ENCODE peak calls at places on chromosomes 13 and 19, in seven cellular contexts. One of them, this sample, is unnamed.

GRCh38 chr13:43730642-43731041 is 56.1 kb downstream of the ENOX1 start:
- DNase-seq in amniotic epithelial cell: peak; percentile 45
- DNase-seq in GM23248: peak; percentile 66
- DNase-seq in brain microvascular endothelial cell: peak; percentile 36
- DNase-seq in tibial nerve: no peak
- DNase-seq in nucleus accumbens: no peak
- DNase-seq in chondrocyte: no peak
- DNase-seq in this sample: peak; percentile 62

GRCh38 chr19:28489126-28489660 is 723.8 kb downstream of the UQCRFS1 start:
- DNase-seq in brain microvascular endothelial cell: no peak
- DNase-seq in nucleus accumbens: no peak
- DNase-seq in amniotic epithelial cell: no peak
- DNase-seq in tibial nerve: no peak
- DNase-seq in chondrocyte: no peak
- DNase-seq in GM23248: no peak
- DNase-seq in this sample: no peak

GRCh38 chr13:112835344-112835743 is 133.7 kb upstream of the MCF2L start:
- DNase-seq in GM23248: no peak
- DNase-seq in chondrocyte: no peak
- DNase-seq in brain microvascular endothelial cell: no peak
- DNase-seq in nucleus accumbens: no peak
- DNase-seq in tibial nerve: no peak
- DNase-seq in amniotic epithelial cell: no peak
- DNase-seq in this sample: no peak

GRCh38 chr13:68304287-68304893 is 1074.3 kb upstream of the PCDH9 start:
- DNase-seq in amniotic epithelial cell: peak; percentile 6
- DNase-seq in tibial nerve: no peak
- DNase-seq in brain microvascular endothelial cell: no peak
- DNase-seq in GM23248: peak; percentile 1
- DNase-seq in nucleus accumbens: no peak
- DNase-seq in chondrocyte: no peak
- DNase-seq in this sample: peak; percentile 50

GRCh38 chr19:19445911-19446361 is 40.5 kb downstream of the GATAD2A start:
- DNase-seq in brain microvascular endothelial cell: no peak
- DNase-seq in tibial nerve: no peak
- DNase-seq in nucleus accumbens: no peak
- DNase-seq in GM23248: peak; percentile 57
- DNase-seq in chondrocyte: peak; percentile 29
- DNase-seq in amniotic epithelial cell: no peak
- DNase-seq in this sample: no peak

GRCh38 chr19:7545295-7545694 is 9.8 kb downstream of the PNPLA6 start:
- DNase-seq in nucleus accumbens: no peak
- DNase-seq in GM23248: no peak
- DNase-seq in chondrocyte: no peak
- DNase-seq in brain microvascular endothelial cell: no peak
- DNase-seq in amniotic epithelial cell: no peak
- DNase-seq in tibial nerve: no peak
- DNase-seq in this sample: no peak

GRCh38 chr19:51916167-51916566 is 11.1 kb upstream of the ZNF613 start:
- DNase-seq in GM23248: no peak
- DNase-seq in brain microvascular endothelial cell: no peak
- DNase-seq in chondrocyte: no peak
- DNase-seq in tibial nerve: no peak
- DNase-seq in amniotic epithelial cell: no peak
- DNase-seq in nucleus accumbens: no peak
- DNase-seq in this sample: no peak

GRCh38 chr13:99307247-99307646 is at the start of gene GPR183:
- DNase-seq in amniotic epithelial cell: no peak
- DNase-seq in brain microvascular endothelial cell: peak; percentile 53
- DNase-seq in nucleus accumbens: no peak
- DNase-seq in chondrocyte: no peak
- DNase-seq in GM23248: peak; percentile 46
- DNase-seq in tibial nerve: no peak
- DNase-seq in this sample: peak; percentile 42

GRCh38 chr13:26480246-26480855 is 77.1 kb upstream of the WASF3 start:
- DNase-seq in chondrocyte: no peak
- DNase-seq in tibial nerve: no peak
- DNase-seq in brain microvascular endothelial cell: no peak
- DNase-seq in GM23248: peak; percentile 47
- DNase-seq in nucleus accumbens: no peak
- DNase-seq in amniotic epithelial cell: peak; percentile 10
- DNase-seq in this sample: no peak

GRCh38 chr19:3450796-3451411 is 29.4 kb downstream of the SMIM24 start:
- DNase-seq in amniotic epithelial cell: peak; percentile 100
- DNase-seq in GM23248: peak; percentile 99
- DNase-seq in brain microvascular endothelial cell: peak; percentile 100
- DNase-seq in tibial nerve: no peak
- DNase-seq in chondrocyte: no peak
- DNase-seq in nucleus accumbens: no peak
- DNase-seq in this sample: peak; percentile 100

GRCh38 chr19:40263440-40264313 is 21.5 kb downstream of the AKT2 start:
- DNase-seq in nucleus accumbens: no peak
- DNase-seq in tibial nerve: no peak
- DNase-seq in brain microvascular endothelial cell: no peak
- DNase-seq in chondrocyte: peak; percentile 48
- DNase-seq in GM23248: no peak
- DNase-seq in amniotic epithelial cell: no peak
- DNase-seq in this sample: no peak

GRCh38 chr13:43272866-43273265 is 249.5 kb downstream of the DNAJC15 start:
- DNase-seq in amniotic epithelial cell: no peak
- DNase-seq in chondrocyte: no peak
- DNase-seq in tibial nerve: no peak
- DNase-seq in brain microvascular endothelial cell: no peak
- DNase-seq in nucleus accumbens: no peak
- DNase-seq in GM23248: no peak
- DNase-seq in this sample: no peak

GRCh38 chr13:43273362-43273761 is 250.0 kb downstream of the DNAJC15 start:
- DNase-seq in GM23248: peak; percentile 55
- DNase-seq in amniotic epithelial cell: peak; percentile 51
- DNase-seq in nucleus accumbens: no peak
- DNase-seq in brain microvascular endothelial cell: no peak
- DNase-seq in tibial nerve: no peak
- DNase-seq in chondrocyte: no peak
- DNase-seq in this sample: peak; percentile 54

GRCh38 chr19:37466798-37467607 is at the start of gene ZNF569:
- DNase-seq in chondrocyte: peak; percentile 93
- DNase-seq in tibial nerve: peak; percentile 72
- DNase-seq in amniotic epithelial cell: peak; percentile 97
- DNase-seq in GM23248: peak; percentile 96
- DNase-seq in nucleus accumbens: peak; percentile 74
- DNase-seq in brain microvascular endothelial cell: peak; percentile 94
- DNase-seq in this sample: peak; percentile 95

GRCh38 chr19:11414544-11414943 is 4.6 kb downstream of the RGL3 start:
- DNase-seq in nucleus accumbens: no peak
- DNase-seq in amniotic epithelial cell: no peak
- DNase-seq in tibial nerve: no peak
- DNase-seq in brain microvascular endothelial cell: no peak
- DNase-seq in GM23248: peak; percentile 25
- DNase-seq in chondrocyte: no peak
- DNase-seq in this sample: no peak

GRCh38 chr19:55641376-55642152 is 762 bp downstream of the ZNF580 start:
- DNase-seq in nucleus accumbens: no peak
- DNase-seq in brain microvascular endothelial cell: no peak
- DNase-seq in chondrocyte: no peak
- DNase-seq in tibial nerve: no peak
- DNase-seq in GM23248: peak; percentile 61
- DNase-seq in amniotic epithelial cell: peak; percentile 49
- DNase-seq in this sample: no peak

GRCh38 chr13:45327253-45327954 is 13.6 kb downstream of the TPT1 start:
- DNase-seq in nucleus accumbens: no peak
- DNase-seq in chondrocyte: no peak
- DNase-seq in brain microvascular endothelial cell: no peak
- DNase-seq in GM23248: no peak
- DNase-seq in tibial nerve: no peak
- DNase-seq in amniotic epithelial cell: no peak
- DNase-seq in this sample: no peak

GRCh38 chr19:18762125-18763023 is 28.7 kb downstream of the COMP start:
- DNase-seq in tibial nerve: peak; percentile 51
- DNase-seq in GM23248: peak; percentile 12
- DNase-seq in amniotic epithelial cell: peak; percentile 64
- DNase-seq in chondrocyte: no peak
- DNase-seq in nucleus accumbens: peak; percentile 6
- DNase-seq in brain microvascular endothelial cell: no peak
- DNase-seq in this sample: peak; percentile 35

GRCh38 chr13:81493144-81493543 is 1152.2 kb upstream of the SPRY2 start:
- DNase-seq in nucleus accumbens: no peak
- DNase-seq in chondrocyte: no peak
- DNase-seq in amniotic epithelial cell: peak; percentile 11
- DNase-seq in brain microvascular endothelial cell: no peak
- DNase-seq in GM23248: no peak
- DNase-seq in tibial nerve: no peak
- DNase-seq in this sample: no peak

GRCh38 chr13:41505209-41505835 is 48.0 kb downstream of the RGCC start:
- DNase-seq in chondrocyte: no peak
- DNase-seq in tibial nerve: no peak
- DNase-seq in brain microvascular endothelial cell: peak; percentile 94
- DNase-seq in amniotic epithelial cell: peak; percentile 95
- DNase-seq in nucleus accumbens: no peak
- DNase-seq in GM23248: peak; percentile 94
- DNase-seq in this sample: peak; percentile 93

GRCh38 chr13:105105471-105105870 is 1430.0 kb downstream of the EFNB2 start:
- DNase-seq in GM23248: no peak
- DNase-seq in tibial nerve: no peak
- DNase-seq in chondrocyte: no peak
- DNase-seq in amniotic epithelial cell: no peak
- DNase-seq in brain microvascular endothelial cell: no peak
- DNase-seq in nucleus accumbens: no peak
- DNase-seq in this sample: no peak

This sample was measured in astrocyte of the spinal cord.